ENCODE peak calls at places on chromosomes 2 and 18, in eight cellular contexts. I is sigmoid colon, V is heart left ventricle, H is AG10803, O is fibroblast of pulmonary artery, W is BJ, C is fibroblast of lung, J is GM13977. R is an unnamed sample.

GRCh38 chr18:3452750-3453539 is 3.0 kb downstream of the TGIF1 start:
- DNase-seq in O (no peak), W (no peak), C (no peak), V (no peak), H (peak; percentile 34), J (no peak), I (no peak), R (no peak)

GRCh38 chr18:23906658-23907057 is 107.9 kb upstream of the TTC39C start:
- DNase-seq in C (no peak), J (no peak), I (no peak), H (no peak), W (no peak), V (no peak), O (no peak), R (no peak)

GRCh38 chr18:54444309-54444914 is 86.7 kb downstream of the C18orf54 start:
- DNase-seq in J (peak; percentile 17), C (peak; percentile 48), I (no peak), H (peak; percentile 45), O (peak; percentile 74), V (peak; percentile 13), W (peak; percentile 1), R (peak; percentile 22)

GRCh38 chr2:197885587-197885986 is 81.2 kb downstream of the PLCL1 start:
- DNase-seq in W (no peak), I (no peak), C (no peak), V (no peak), J (no peak), H (peak; percentile 21), O (no peak), R (no peak)

GRCh38 chr2:104849036-104849551 is 4.8 kb upstream of the POU3F3 start:
- DNase-seq in I (no peak), J (no peak), H (no peak), C (peak; percentile 24), W (no peak), O (no peak), V (no peak), R (no peak)

GRCh38 chr18:45066868-45067267 is 386.2 kb downstream of the SETBP1 start:
- DNase-seq in J (no peak), C (peak; percentile 6), H (peak; percentile 15), W (no peak), I (no peak), V (peak; percentile 59), O (peak; percentile 0), R (no peak)

GRCh38 chr2:47601518-47602015 is 181.4 kb upstream of the MSH6 start:
- DNase-seq in C (no peak), J (no peak), H (no peak), O (no peak), W (no peak), V (no peak), I (no peak), R (no peak)

GRCh38 chr2:45841752-45842407 is 190.4 kb downstream of the PRKCE start:
- DNase-seq in V (no peak), O (no peak), J (no peak), I (no peak), C (no peak), H (no peak), W (no peak), R (no peak)

GRCh38 chr2:238631491-238632180 is 204.9 kb downstream of the ASB1 start:
- DNase-seq in J (no peak), O (no peak), I (no peak), C (no peak), H (no peak), W (no peak), V (no peak), R (no peak)

GRCh38 chr2:179340678-179341077 is 76.0 kb upstream of the SESTD1 start:
- DNase-seq in O (peak; percentile 76), V (no peak), I (no peak), J (no peak), W (no peak), H (peak; percentile 77), C (no peak), R (no peak)

GRCh38 chr2:231245253-231246094 is 47.0 kb downstream of the ARMC9 start:
- DNase-seq in O (peak; percentile 4), V (no peak), H (no peak), C (no peak), I (no peak), W (no peak), J (no peak), R (no peak)

GRCh38 chr2:43217228-43218220 is 8.9 kb downstream of the ZFP36L2 start:
- DNase-seq in H (no peak), C (peak; percentile 47), J (no peak), V (no peak), I (no peak), O (no peak), W (no peak), R (no peak)

GRCh38 chr2:68287580-68288441 is 31.9 kb downstream of the CNRIP1 start:
- DNase-seq in O (peak; percentile 55), V (peak; percentile 10), J (no peak), I (no peak), W (no peak), H (peak; percentile 69), C (peak; percentile 50), R (no peak)

GRCh38 chr18:45856526-45856925 is 31.1 kb downstream of the SIGLEC15 start:
- DNase-seq in O (peak; percentile 98), I (no peak), H (peak; percentile 75), J (no peak), V (no peak), W (no peak), C (peak; percentile 81), R (no peak)

GRCh38 chr2:51025942-51026574 is 5.9 kb downstream of the NRXN1 start:
- DNase-seq in O (no peak), J (peak; percentile 7), V (no peak), W (no peak), C (no peak), H (no peak), I (no peak), R (no peak)

GRCh38 chr2:144630459-144631215 is 110.7 kb upstream of the ZEB2 start:
- DNase-seq in H (no peak), W (no peak), O (peak; percentile 12), C (no peak), V (no peak), J (peak; percentile 8), I (no peak), R (no peak)

GRCh38 chr2:166984188-166984587 is 95.9 kb downstream of the XIRP2 start:
- DNase-seq in C (no peak), O (no peak), I (no peak), W (no peak), J (no peak), H (no peak), V (no peak), R (no peak)

GRCh38 chr2:102238039-102238756 is 51.4 kb downstream of the IL1RL2 start:
- DNase-seq in V (no peak), C (peak; percentile 23), I (peak; percentile 43), O (peak; percentile 85), H (peak; percentile 59), J (no peak), W (no peak), R (no peak)

GRCh38 chr2:183283176-183283575 is 158.9 kb downstream of the NUP35 start:
- DNase-seq in H (no peak), W (no peak), C (no peak), O (no peak), V (no peak), J (no peak), I (no peak), R (no peak)

GRCh38 chr2:240431276-240431662 is 4.2 kb upstream of the GPC1 start:
- DNase-seq in I (peak; percentile 30), C (no peak), V (peak; percentile 2), O (no peak), W (no peak), H (no peak), J (no peak), R (no peak)

GRCh38 chr2:18404141-18404540 is 156.3 kb downstream of the RDH14 start:
- DNase-seq in I (no peak), J (no peak), H (peak; percentile 50), O (no peak), C (no peak), W (no peak), V (no peak), R (no peak)

GRCh38 chr2:75428060-75428459 is 132.7 kb downstream of the EVA1A start:
- DNase-seq in J (no peak), H (no peak), C (no peak), O (no peak), W (no peak), V (no peak), I (no peak), R (no peak)

GRCh38 chr2:173955004-173955403 is 10.2 kb downstream of the SP3 start:
- DNase-seq in W (no peak), I (no peak), V (no peak), O (no peak), H (no peak), C (no peak), J (no peak), R (no peak)
- TF ChIP-seq CTCF in W (no peak), I (no peak), V (no peak), O (no peak), H (no peak), C (no peak), J (no peak), R (no peak)

GRCh38 chr2:142803158-142803557 is 74.3 kb upstream of the KYNU start:
- DNase-seq in J (no peak), C (no peak), H (no peak), O (no peak), I (no peak), W (no peak), V (no peak), R (no peak)

DNA sequence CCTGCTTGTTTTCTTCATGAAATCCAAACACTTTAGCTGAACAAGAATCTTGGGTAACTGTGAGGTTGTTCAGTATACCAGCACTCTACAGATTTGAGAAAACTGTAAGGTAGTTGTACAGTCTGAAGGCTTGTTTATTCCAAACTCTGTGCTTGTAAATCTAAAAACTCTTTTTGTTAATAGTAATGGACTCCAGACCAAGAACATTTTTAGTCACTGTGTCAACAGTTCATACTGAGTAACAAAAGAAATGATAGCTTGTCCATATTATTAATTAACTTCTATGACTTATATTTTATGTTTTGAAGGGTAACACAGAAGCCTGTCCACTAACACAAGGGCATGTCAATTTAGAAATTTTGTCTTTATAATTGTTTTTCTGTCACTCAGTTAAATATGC is 72.2 kb upstream of the KYNU start:
- DNase-seq in C (no peak), V (no peak), W (no peak), O (no peak), H (no peak), I (no peak), J (no peak), R (no peak)
- TF ChIP-seq CTCF in C (no peak), V (no peak), W (no peak), O (no peak), H (no peak), I (no peak), J (no peak), R (no peak)

DNA sequence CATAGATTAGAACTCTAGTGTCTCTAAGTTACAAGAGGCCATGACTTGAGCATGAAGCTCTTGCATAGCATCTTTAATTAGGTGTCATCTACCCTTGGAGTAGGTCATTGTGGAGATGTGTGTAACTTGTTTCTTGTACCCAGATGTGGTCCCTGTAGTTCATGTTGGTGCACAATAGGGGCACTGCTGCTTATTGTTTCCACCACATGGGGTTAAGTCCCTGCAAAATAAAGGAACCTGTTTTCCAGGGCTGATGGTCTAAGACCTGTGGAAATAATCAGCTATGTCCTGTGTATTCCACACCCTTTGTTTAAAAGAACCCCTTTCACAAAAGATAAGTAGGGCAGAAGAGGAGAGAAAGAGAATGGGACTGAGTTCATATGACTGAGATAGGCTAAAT is 28.6 kb downstream of the ASXL3 start:
- DNase-seq in O (no peak), C (no peak), W (no peak), H (no peak), J (no peak), V (no peak), I (no peak), R (no peak)
- TF ChIP-seq CTCF in O (no peak), C (no peak), W (no peak), H (no peak), J (no peak), V (no peak), I (no peak), R (no peak)

GRCh38 chr2:185738679-185739472 is at the start of gene FSIP2:
- DNase-seq in O (peak; percentile 72), V (peak; percentile 18), H (peak; percentile 39), I (peak; percentile 67), J (peak; percentile 79), W (no peak), C (peak; percentile 69), R (peak; percentile 81)
- TF ChIP-seq CTCF in O (peak; percentile 59), V (peak; percentile 45), H (peak; percentile 46), I (peak; percentile 43), J (peak; percentile 93), W (peak; percentile 66), C (peak; percentile 80), R (peak; percentile 95)

R was measured in GM10248.